ENCODE peak calls at places on chromosomes 6 and 20, in six cellular contexts. J is heart right ventricle, S is GM23248, L is colonic mucosa, Z is psoas muscle, T is upper lobe of right lung. B is an unnamed sample.

GRCh38 chr6:48535569-48535968 is 424.6 kb upstream of the PTCHD4 start:
- DNase-seq in T (no peak), L (no peak), Z (no peak), S (no peak), J (no peak), B (no peak)

GRCh38 chr6:169101981-169102380 is 151.7 kb downstream of the THBS2 start:
- DNase-seq in S (peak), Z (no peak), L (no peak), T (no peak), J (no peak), B (no peak)

GRCh38 chr6:81638366-81638765 is 114.1 kb downstream of the TENT5A start:
- DNase-seq in L (no peak), T (no peak), J (no peak), S (no peak), Z (no peak), B (no peak)

GRCh38 chr6:6701864-6702263 is 113.3 kb downstream of the LY86 start:
- DNase-seq in T (no peak), S (peak), L (peak), J (no peak), Z (no peak), B (no peak)

GRCh38 chr20:58021481-58021880 is 207.0 kb downstream of the ANKRD60 start:
- DNase-seq in T (no peak), Z (peak), L (no peak), J (peak), S (peak), B (no peak)

GRCh38 chr6:35139924-35140524 is 1.1 kb downstream of the TCP11 start:
- DNase-seq in T (no peak), J (no peak), S (peak), L (peak), Z (peak), B (peak)

GRCh38 chr6:143232849-143233248 is 172.2 kb downstream of the AIG1 start:
- DNase-seq in S (peak), T (no peak), J (peak), Z (no peak), L (peak), B (no peak)

GRCh38 chr6:31880616-31881015 is 1.8 kb upstream of the SLC44A4 start:
- DNase-seq in J (no peak), T (no peak), S (no peak), L (no peak), Z (no peak), B (no peak)

GRCh38 chr20:21019831-21020655 is 86.1 kb downstream of the LINC00237 start:
- DNase-seq in Z (no peak), S (peak), T (no peak), J (peak), L (no peak), B (no peak)

GRCh38 chr6:168326294-168327261 is 7.0 kb upstream of the DACT2 start:
- DNase-seq in S (no peak), J (no peak), Z (no peak), L (no peak), T (no peak), B (no peak)

GRCh38 chr6:43396408-43397149 is 27.1 kb upstream of the ZNF318 start:
- DNase-seq in S (no peak), Z (no peak), T (no peak), J (no peak), L (no peak), B (no peak)

GRCh38 chr20:53647286-53647821 is 53.7 kb upstream of the ZNF217 start:
- DNase-seq in L (no peak), Z (no peak), T (no peak), S (no peak), J (no peak), B (no peak)

GRCh38 chr6:73515204-73516101 is 5.4 kb downstream of the EEF1A1 start:
- DNase-seq in Z (no peak), J (no peak), T (no peak), L (peak), S (peak), B (peak)

GRCh38 chr6:152316024-152316423 is 321.1 kb downstream of the SYNE1 start:
- DNase-seq in Z (peak), L (no peak), T (no peak), S (peak), J (peak), B (no peak)

GRCh38 chr6:75752365-75752764 is 3.3 kb downstream of the MYO6 start:
- DNase-seq in L (no peak), S (peak), Z (no peak), T (no peak), J (no peak), B (no peak)

GRCh38 chr6:150250826-150251225 is 108.0 kb downstream of the PPP1R14C start:
- DNase-seq in L (no peak), J (no peak), T (no peak), S (peak), Z (no peak), B (no peak)

GRCh38 chr6:135129139-135129867 is 51.8 kb upstream of the MYB start:
- DNase-seq in Z (no peak), S (no peak), T (no peak), L (no peak), J (no peak), B (peak)

GRCh38 chr6:24859608-24860007 is 60.9 kb upstream of the ARMH2 start:
- DNase-seq in L (no peak), T (no peak), S (no peak), Z (no peak), J (no peak), B (no peak)

GRCh38 chr20:64084209-64085152 is at the start of gene LKAAEAR1:
- DNase-seq in S (peak), T (no peak), L (no peak), Z (no peak), J (no peak), B (no peak)

GRCh38 chr20:62581806-62582205 is 60.5 kb upstream of the SLCO4A1 start:
- DNase-seq in L (no peak), T (no peak), J (no peak), Z (no peak), S (no peak), B (no peak)

GRCh38 chr20:38217791-38218565 is 42.6 kb downstream of the KIAA1755 start:
- DNase-seq in Z (no peak), L (no peak), S (peak), T (peak), J (peak), B (no peak)

GRCh38 chr20:59993736-59994484 is 35.7 kb downstream of the CDH26 start:
- DNase-seq in T (no peak), S (no peak), J (no peak), Z (no peak), L (no peak), B (no peak)

GRCh38 chr20:1820137-1821074 is 74.8 kb upstream of the SIRPA start:
- DNase-seq in T (no peak), S (peak), Z (no peak), L (no peak), J (no peak), B (no peak)

GRCh38 chr20:25669826-25670422 is 26.7 kb downstream of the ZNF337 start:
- DNase-seq in Z (no peak), T (no peak), J (no peak), S (peak), L (no peak), B (no peak)

GRCh38 chr6:44094403-44095242 is 32.6 kb downstream of the MRPL14 start:
- DNase-seq in S (no peak), J (no peak), Z (no peak), L (peak), T (no peak), B (no peak)

GRCh38 chr6:3309391-3310050 is 50.8 kb downstream of the PSMG4 start:
- DNase-seq in L (no peak), T (peak), J (no peak), S (no peak), Z (no peak), B (no peak)

GRCh38 chr6:55469829-55470438 is 109.1 kb downstream of the HMGCLL1 start:
- DNase-seq in S (no peak), J (no peak), T (no peak), L (no peak), Z (no peak), B (no peak)

GRCh38 chr20:63065911-63066310 is 59.1 kb upstream of the BHLHE23 start:
- DNase-seq in T (peak), L (no peak), Z (peak), S (no peak), J (peak), B (no peak)

GRCh38 chr20:38751360-38751976 is 3.2 kb downstream of the ACTR5 start:
- DNase-seq in J (no peak), S (peak), L (no peak), T (no peak), Z (no peak), B (no peak)

GRCh38 chr20:25418779-25419178 is 11.3 kb downstream of the GINS1 start:
- DNase-seq in Z (no peak), T (no peak), J (no peak), L (no peak), S (peak), B (no peak)

GRCh38 chr6:156557269-156557885 is 219.8 kb upstream of the ARID1B start:
- DNase-seq in Z (peak), L (no peak), J (no peak), T (no peak), S (peak), B (no peak)

GRCh38 chr6:53906842-53907241 is 112.0 kb downstream of the LRRC1 start:
- DNase-seq in L (no peak), T (no peak), S (peak), J (no peak), Z (no peak), B (no peak)

GRCh38 chr6:121951077-121951476 is 448.4 kb upstream of the HSF2 start:
- DNase-seq in T (no peak), L (no peak), S (no peak), Z (no peak), J (no peak), B (no peak)

GRCh38 chr6:34027445-34027936 is 118.4 kb downstream of the GRM4 start:
- DNase-seq in T (peak), L (peak), Z (peak), S (peak), J (peak), B (peak)

GRCh38 chr6:77561768-77562314 is 91.0 kb upstream of the MEI4 start:
- DNase-seq in L (peak), Z (no peak), J (no peak), T (no peak), S (no peak), B (no peak)

GRCh38 chr6:118669561-118669960 is 18.2 kb upstream of the CEP85L start:
- DNase-seq in T (no peak), Z (no peak), S (no peak), L (no peak), J (no peak), B (no peak)

GRCh38 chr20:51457281-51457932 is 85.1 kb downstream of the NFATC2 start:
- DNase-seq in T (no peak), J (peak), Z (peak), S (peak), L (peak), B (no peak)

GRCh38 chr6:163262080-163262479 is 152.4 kb upstream of the QKI start:
- DNase-seq in L (no peak), Z (no peak), J (no peak), T (no peak), S (no peak), B (no peak)

GRCh38 chr6:163261361-163261760 is 153.2 kb upstream of the QKI start:
- DNase-seq in Z (no peak), T (no peak), J (no peak), S (no peak), L (no peak), B (no peak)

GRCh38 chr6:163260911-163261310 is 153.6 kb upstream of the QKI start:
- DNase-seq in Z (no peak), S (no peak), L (no peak), J (no peak), T (no peak), B (no peak)

GRCh38 chr6:163259689-163260088 is 154.8 kb upstream of the QKI start:
- DNase-seq in Z (no peak), T (no peak), L (no peak), S (no peak), J (no peak), B (no peak)

GRCh38 chr6:163260111-163260895 is 154.2 kb upstream of the QKI start:
- DNase-seq in S (peak), T (no peak), Z (peak), L (no peak), J (peak), B (no peak)
- H3K4me3 ChIP-seq in S (peak), T (peak), Z (peak), L (no peak), J (peak), B (no peak)

GRCh38 chr6:125781307-125781868 is 9.4 kb upstream of the NCOA7 start:
- DNase-seq in L (no peak), J (no peak), Z (no peak), S (peak), T (no peak), B (peak)

GRCh38 chr6:125780540-125781306 is 10.0 kb upstream of the NCOA7 start:
- DNase-seq in S (peak), T (peak), Z (peak), J (peak), L (peak), B (peak)

GRCh38 chr6:125787791-125788190 is 3.0 kb upstream of the NCOA7 start:
- DNase-seq in S (peak), Z (no peak), J (no peak), L (no peak), T (no peak), B (no peak)

GRCh38 chr6:125779924-125780539 is 10.7 kb upstream of the NCOA7 start:
- DNase-seq in L (peak), S (peak), Z (peak), T (peak), J (peak), B (peak)

DNA sequence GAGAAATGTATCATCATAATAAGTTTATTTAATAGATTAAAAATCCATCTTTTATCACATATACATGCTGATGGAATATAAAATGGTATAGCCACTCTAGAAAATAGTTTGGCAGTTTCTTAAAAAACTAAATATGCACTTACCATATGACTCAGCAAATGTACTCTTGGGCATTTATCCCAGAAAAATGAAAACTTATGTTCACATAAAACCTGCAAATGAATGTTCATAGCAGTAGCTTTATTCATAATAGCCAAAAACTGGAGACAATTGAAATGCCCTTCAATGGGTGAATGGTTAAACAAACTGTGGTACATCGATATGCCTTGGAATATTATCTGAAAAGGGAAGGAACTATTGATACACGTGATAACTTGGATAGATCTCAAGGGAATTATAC is 6.4 kb upstream of the NCOA7 start:
- DNase-seq in J (no peak), L (no peak), Z (no peak), S (peak), T (no peak), B (no peak)
- H3K27ac ChIP-seq in J (no peak), L (no peak), Z (no peak), S (no peak), T (no peak), B (no peak)

DNA sequence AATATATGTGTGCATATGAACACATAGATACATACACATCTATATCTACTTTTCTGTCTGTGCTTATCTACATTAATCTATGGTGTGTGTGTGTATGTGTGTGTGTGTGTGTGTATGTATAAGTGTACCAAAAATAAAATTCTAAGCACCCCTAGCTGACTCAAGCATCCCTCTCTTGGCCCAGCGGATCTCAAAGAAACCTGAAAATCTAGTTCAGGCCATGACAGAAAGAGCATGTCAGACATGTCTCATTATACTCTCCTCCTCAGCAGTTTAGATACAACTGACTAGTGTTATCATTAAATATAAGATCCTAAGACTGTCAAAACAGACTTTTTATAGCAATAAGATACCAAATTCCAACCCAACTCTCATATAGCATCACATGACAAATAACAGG is 639.8 kb upstream of the GJE1 start:
- DNase-seq in J (no peak), L (no peak), Z (no peak), T (no peak), S (no peak), B (no peak)
- H3K4me3 ChIP-seq in J (no peak), L (no peak), Z (no peak), T (no peak), S (no peak), B (no peak)

GRCh38 chr20:50251992-50252491 is 61.4 kb downstream of the CEBPB start:
- DNase-seq in J (no peak), L (no peak), Z (peak), S (peak), T (no peak), B (no peak)
- H3K27ac ChIP-seq in J (no peak), L (no peak), Z (no peak), S (peak), T (peak), B (no peak)

DNA sequence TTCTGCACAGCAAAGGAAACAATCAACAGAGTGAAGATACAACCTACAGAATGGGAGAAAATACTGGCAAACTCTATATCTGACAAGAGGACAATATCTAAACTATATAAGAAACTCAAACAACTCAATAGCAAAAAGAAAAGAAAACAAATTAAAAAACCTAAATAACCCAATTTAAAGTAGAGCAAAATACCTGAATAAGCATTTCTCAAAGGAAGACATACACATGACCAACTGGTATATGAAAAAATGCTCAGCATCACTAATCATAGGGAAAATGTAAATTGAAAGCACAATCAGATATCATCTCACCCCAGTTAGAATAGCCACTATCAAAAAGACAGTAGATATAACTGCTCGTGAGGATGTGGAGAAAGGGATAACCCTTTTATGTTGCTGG is 87.8 kb upstream of the FOXA2 start:
- DNase-seq in L (no peak), Z (no peak), T (no peak), S (no peak), J (no peak), B (no peak)
- H3K4me3 ChIP-seq in L (no peak), Z (no peak), T (no peak), S (no peak), J (no peak), B (no peak)

DNA sequence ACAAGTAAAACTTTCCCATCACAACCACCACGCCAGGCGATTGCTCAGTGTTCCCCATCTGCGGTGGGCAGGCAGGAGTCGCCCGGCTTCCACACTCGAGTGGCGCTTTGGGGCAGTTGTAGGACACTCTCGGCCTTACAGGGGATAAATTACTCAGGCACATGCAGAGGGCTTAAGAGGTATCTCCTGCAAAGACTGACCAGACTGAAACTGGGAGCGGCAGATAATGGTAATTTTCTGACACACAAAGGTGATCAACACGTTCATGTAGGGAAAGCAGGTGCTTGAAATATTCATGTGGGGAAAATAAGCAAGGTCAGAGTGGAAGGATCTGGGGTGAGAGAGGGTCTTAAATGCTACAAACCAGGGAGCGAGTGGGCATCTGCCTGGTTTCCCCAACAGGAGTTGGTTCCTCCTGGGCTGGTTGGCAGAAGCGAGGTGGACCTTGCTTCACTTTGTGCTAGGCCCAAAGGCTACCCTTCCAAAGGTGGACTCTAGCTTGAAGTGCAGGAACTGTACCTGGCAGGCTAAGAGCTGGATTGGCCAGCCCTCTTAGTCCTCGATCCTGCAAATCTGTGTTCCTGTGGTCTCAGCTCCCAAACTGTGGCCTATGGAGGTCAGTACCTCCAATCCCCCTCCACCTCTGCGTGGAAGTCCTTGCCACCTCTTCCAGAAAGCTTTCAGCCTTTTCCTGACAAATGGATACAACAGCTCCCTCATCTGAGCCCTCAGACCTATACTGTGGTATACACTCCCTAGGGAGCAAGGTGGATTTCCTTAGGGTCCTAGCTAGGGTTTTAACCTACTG is 16.7 kb downstream of the PLAGL2 start:
- DNase-seq in L (no peak), T (no peak), Z (no peak), S (peak), J (no peak), B (no peak)
- H3K27ac ChIP-seq in L (peak), T (peak), Z (peak), S (peak), J (peak), B (peak)

B was measured in CD8-positive, alpha-beta memory T cell.